ENCODE peak calls at places on chromosomes 16 and 17, in ten cellular contexts. One of them, this sample, is unnamed.
A peak's percentile ranks its signal among the peaks of the same experiment; 100 is the strongest.

GRCh38 chr16:15983898-15984297 is 34.5 kb downstream of the ABCC1 start:
- DNase-seq in heart right ventricle: no peak
- DNase-seq in left lung: no peak
- DNase-seq in lung: no peak
- DNase-seq in astrocyte of the spinal cord: peak; percentile 70
- DNase-seq in CD8-positive, alpha-beta T cell: no peak
- DNase-seq in A549: no peak
- DNase-seq in psoas muscle: no peak
- DNase-seq in BJ: no peak
- DNase-seq in Peyer's patch: no peak
- DNase-seq in this sample: peak; percentile 49

GRCh38 chr17:61411114-61411943 is 11.7 kb downstream of the TBX2 start:
- DNase-seq in heart right ventricle: peak; percentile 70
- DNase-seq in left lung: peak; percentile 86
- DNase-seq in lung: no peak
- DNase-seq in astrocyte of the spinal cord: peak; percentile 61
- DNase-seq in CD8-positive, alpha-beta T cell: peak; percentile 37
- DNase-seq in A549: no peak
- DNase-seq in psoas muscle: no peak
- DNase-seq in BJ: no peak
- DNase-seq in Peyer's patch: peak; percentile 62
- DNase-seq in this sample: peak; percentile 44

GRCh38 chr16:53950677-53951076 is 246.7 kb downstream of the FTO start:
- DNase-seq in heart right ventricle: no peak
- DNase-seq in left lung: no peak
- DNase-seq in lung: no peak
- DNase-seq in astrocyte of the spinal cord: no peak
- DNase-seq in CD8-positive, alpha-beta T cell: no peak
- DNase-seq in A549: no peak
- DNase-seq in psoas muscle: no peak
- DNase-seq in BJ: no peak
- DNase-seq in Peyer's patch: no peak
- DNase-seq in this sample: no peak

GRCh38 chr16:14485811-14486519 is 144.1 kb downstream of the PARN start:
- DNase-seq in heart right ventricle: no peak
- DNase-seq in left lung: no peak
- DNase-seq in lung: no peak
- DNase-seq in astrocyte of the spinal cord: no peak
- DNase-seq in CD8-positive, alpha-beta T cell: no peak
- DNase-seq in A549: no peak
- DNase-seq in psoas muscle: no peak
- DNase-seq in BJ: no peak
- DNase-seq in Peyer's patch: no peak
- DNase-seq in this sample: no peak

GRCh38 chr16:879986-880385 is 79.5 kb upstream of the GNG13 start:
- DNase-seq in heart right ventricle: no peak
- DNase-seq in left lung: peak; percentile 59
- DNase-seq in lung: no peak
- DNase-seq in astrocyte of the spinal cord: no peak
- DNase-seq in CD8-positive, alpha-beta T cell: no peak
- DNase-seq in A549: no peak
- DNase-seq in psoas muscle: no peak
- DNase-seq in BJ: no peak
- DNase-seq in Peyer's patch: no peak
- DNase-seq in this sample: no peak

GRCh38 chr17:58343131-58343530 is 8.9 kb downstream of the SUPT4H1 start:
- DNase-seq in heart right ventricle: no peak
- DNase-seq in left lung: no peak
- DNase-seq in lung: no peak
- DNase-seq in astrocyte of the spinal cord: no peak
- DNase-seq in CD8-positive, alpha-beta T cell: no peak
- DNase-seq in A549: no peak
- DNase-seq in psoas muscle: no peak
- DNase-seq in BJ: no peak
- DNase-seq in Peyer's patch: no peak
- DNase-seq in this sample: no peak

GRCh38 chr16:58678716-58679115 is 5.9 kb downstream of the SLC38A7 start:
- DNase-seq in heart right ventricle: peak; percentile 46
- DNase-seq in left lung: no peak
- DNase-seq in lung: no peak
- DNase-seq in astrocyte of the spinal cord: no peak
- DNase-seq in CD8-positive, alpha-beta T cell: no peak
- DNase-seq in A549: no peak
- DNase-seq in psoas muscle: peak; percentile 39
- DNase-seq in BJ: no peak
- DNase-seq in Peyer's patch: no peak
- DNase-seq in this sample: peak; percentile 54

GRCh38 chr16:83742076-83742475 is 65.7 kb upstream of the HSBP1 start:
- DNase-seq in heart right ventricle: no peak
- DNase-seq in left lung: peak; percentile 55
- DNase-seq in lung: no peak
- DNase-seq in astrocyte of the spinal cord: no peak
- DNase-seq in CD8-positive, alpha-beta T cell: no peak
- DNase-seq in A549: no peak
- DNase-seq in psoas muscle: no peak
- DNase-seq in BJ: no peak
- DNase-seq in Peyer's patch: no peak
- DNase-seq in this sample: no peak

GRCh38 chr16:85055503-85056210 is 28.1 kb downstream of the KIAA0513 start:
- DNase-seq in heart right ventricle: no peak
- DNase-seq in left lung: peak; percentile 70
- DNase-seq in lung: peak; percentile 59
- DNase-seq in astrocyte of the spinal cord: no peak
- DNase-seq in CD8-positive, alpha-beta T cell: peak; percentile 77
- DNase-seq in A549: no peak
- DNase-seq in psoas muscle: no peak
- DNase-seq in BJ: no peak
- DNase-seq in Peyer's patch: peak; percentile 95
- DNase-seq in this sample: peak; percentile 78

GRCh38 chr17:83119987-83120864 is 40.8 kb downstream of the METRNL start:
- DNase-seq in heart right ventricle: no peak
- DNase-seq in left lung: peak; percentile 89
- DNase-seq in lung: no peak
- DNase-seq in astrocyte of the spinal cord: no peak
- DNase-seq in CD8-positive, alpha-beta T cell: no peak
- DNase-seq in A549: no peak
- DNase-seq in psoas muscle: no peak
- DNase-seq in BJ: no peak
- DNase-seq in Peyer's patch: peak; percentile 88
- DNase-seq in this sample: no peak

DNA sequence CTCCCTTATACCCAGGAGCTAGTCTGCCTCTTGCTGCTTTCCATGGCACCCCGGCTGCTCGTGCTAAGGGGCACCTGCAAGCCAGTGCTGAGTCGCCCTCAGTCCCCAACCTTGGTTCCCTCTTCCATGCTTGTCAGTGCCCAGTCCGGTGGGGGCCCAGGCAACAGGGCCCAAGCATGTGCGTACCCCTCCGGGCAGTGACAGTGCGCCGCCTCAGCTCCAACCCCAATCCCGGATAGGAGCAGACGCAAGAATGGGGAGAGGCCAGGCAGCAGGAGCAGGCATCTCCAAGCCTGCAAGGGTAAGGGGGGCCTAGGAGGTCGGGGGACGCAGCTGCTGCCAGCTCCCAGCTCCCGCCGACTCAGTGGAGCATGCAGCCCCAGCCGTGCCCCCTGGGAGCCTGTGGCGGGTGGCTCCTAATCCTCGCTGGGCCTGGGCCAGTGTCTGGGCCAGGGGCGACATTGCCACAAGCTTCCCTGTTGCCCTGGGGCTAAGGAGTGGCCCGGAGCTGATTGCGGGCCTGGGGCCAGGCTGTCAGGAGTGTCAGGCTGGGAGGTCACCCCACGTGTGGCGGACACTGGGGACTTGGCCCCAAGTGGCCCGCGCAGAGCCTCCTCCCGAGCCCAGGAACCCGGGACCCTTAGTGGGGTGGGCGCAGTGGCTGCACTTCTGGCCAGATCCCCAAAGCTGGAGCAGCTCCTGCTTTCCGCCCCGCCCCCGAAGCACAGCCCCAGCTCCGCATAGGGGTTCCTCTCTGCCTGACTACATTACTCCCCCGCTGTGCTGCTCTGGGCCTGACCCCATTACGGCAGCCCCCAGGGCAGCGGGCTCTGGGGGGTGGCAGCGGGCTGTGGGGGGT is 9.8 kb downstream of the CPD start:
- DNase-seq in heart right ventricle: no peak
- DNase-seq in left lung: peak; percentile 72
- DNase-seq in lung: no peak
- DNase-seq in astrocyte of the spinal cord: no peak
- DNase-seq in CD8-positive, alpha-beta T cell: no peak
- DNase-seq in A549: no peak
- DNase-seq in psoas muscle: no peak
- DNase-seq in BJ: no peak
- DNase-seq in Peyer's patch: no peak
- DNase-seq in this sample: no peak
- H3K4me3 ChIP-seq in heart right ventricle: no peak overlapping the region
- H3K4me3 ChIP-seq in left lung: no peak overlapping the region
- H3K4me3 ChIP-seq in lung: no peak overlapping the region
- H3K4me3 ChIP-seq in astrocyte of the spinal cord: no peak overlapping the region
- H3K4me3 ChIP-seq in CD8-positive, alpha-beta T cell: no peak overlapping the region
- H3K4me3 ChIP-seq in A549: no peak overlapping the region
- H3K4me3 ChIP-seq in psoas muscle: no peak overlapping the region
- H3K4me3 ChIP-seq in BJ: no peak overlapping the region
- H3K4me3 ChIP-seq in Peyer's patch: no peak overlapping the region
- H3K4me3 ChIP-seq in this sample: no peak overlapping the region

DNA sequence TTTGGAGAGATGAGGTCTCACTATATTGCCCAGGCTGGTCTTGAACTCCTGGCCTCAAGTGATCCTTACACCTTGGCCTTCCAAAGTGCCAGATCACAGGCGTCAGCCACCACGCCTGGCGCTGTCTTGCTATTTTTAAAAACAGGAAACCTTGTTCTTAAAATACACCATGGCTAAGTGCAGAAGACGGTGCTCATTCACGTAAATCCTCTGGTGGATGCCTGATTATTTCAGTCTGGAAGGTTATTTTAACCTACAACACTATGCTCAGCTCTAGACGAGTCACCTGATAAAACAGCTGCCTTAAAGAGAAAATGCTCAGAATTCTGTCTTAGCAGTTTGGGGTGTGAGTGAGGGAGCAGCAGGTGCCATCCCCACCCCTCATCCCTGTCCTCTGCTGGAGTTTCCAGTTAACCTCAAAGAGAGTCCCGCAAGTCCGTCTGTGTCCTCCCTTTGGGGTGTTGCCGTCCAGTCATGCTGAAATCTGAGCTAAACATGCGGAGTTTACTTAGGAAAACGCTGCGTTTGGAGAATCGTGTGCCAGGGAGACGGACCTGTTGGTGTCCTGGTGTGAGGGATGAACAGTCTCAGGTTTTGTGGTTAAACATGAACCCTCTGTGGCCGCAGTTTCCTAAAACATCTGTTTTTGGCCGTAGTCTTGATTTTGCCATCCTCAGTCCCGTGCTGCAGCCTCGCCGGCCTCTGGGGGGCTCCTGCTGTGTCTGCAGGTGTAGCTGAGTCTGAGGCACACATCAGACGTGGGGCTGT is 17.1 kb downstream of the SPG7 start:
- DNase-seq in heart right ventricle: peak; percentile 55
- DNase-seq in left lung: no peak
- DNase-seq in lung: no peak
- DNase-seq in astrocyte of the spinal cord: no peak
- DNase-seq in CD8-positive, alpha-beta T cell: no peak
- DNase-seq in A549: no peak
- DNase-seq in psoas muscle: no peak
- DNase-seq in BJ: no peak
- DNase-seq in Peyer's patch: no peak
- DNase-seq in this sample: no peak
- TF ChIP-seq CTCF in heart right ventricle: no peak
- TF ChIP-seq CTCF in left lung: no peak
- TF ChIP-seq CTCF in lung: no peak
- TF ChIP-seq CTCF in astrocyte of the spinal cord: no peak
- TF ChIP-seq CTCF in CD8-positive, alpha-beta T cell: no peak
- TF ChIP-seq CTCF in A549: no peak
- TF ChIP-seq CTCF in psoas muscle: no peak
- TF ChIP-seq CTCF in BJ: no peak
- TF ChIP-seq CTCF in Peyer's patch: no peak
- TF ChIP-seq CTCF in this sample: no peak

DNA sequence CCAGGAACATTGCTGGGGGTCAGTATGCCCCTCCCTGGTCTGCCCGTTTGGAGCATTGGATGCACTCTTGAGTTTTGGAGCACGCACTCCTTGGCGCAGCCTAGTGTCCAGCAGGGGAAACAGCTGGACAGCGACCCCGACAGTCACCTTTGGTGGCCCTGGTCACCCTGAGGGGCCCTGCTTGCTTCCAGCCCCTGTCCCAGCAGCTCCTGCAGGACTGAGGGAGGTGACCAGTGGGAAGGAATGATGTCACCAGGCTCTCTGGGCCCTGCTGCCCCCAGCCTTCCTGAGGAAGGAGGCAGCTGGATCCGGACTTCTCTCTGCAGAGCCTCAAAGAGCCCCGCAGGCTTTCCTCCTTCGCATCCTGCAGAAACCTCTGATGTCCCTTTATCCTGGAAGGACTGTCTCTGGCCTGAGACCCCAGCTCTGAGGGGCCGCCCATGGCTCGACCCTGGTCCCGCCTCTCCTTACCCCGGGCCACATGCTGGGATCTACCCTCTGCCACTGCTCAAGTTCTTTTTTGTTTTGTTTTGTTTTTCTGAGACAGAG is 11.8 kb downstream of the ZSCAN10 start:
- DNase-seq in heart right ventricle: peak; percentile 66
- DNase-seq in left lung: no peak
- DNase-seq in lung: no peak
- DNase-seq in astrocyte of the spinal cord: no peak
- DNase-seq in CD8-positive, alpha-beta T cell: no peak
- DNase-seq in A549: no peak
- DNase-seq in psoas muscle: no peak
- DNase-seq in BJ: no peak
- DNase-seq in Peyer's patch: no peak
- DNase-seq in this sample: no peak
- H3K4me3 ChIP-seq in heart right ventricle: peak overlapping the region; percentile 53
- H3K4me3 ChIP-seq in left lung: peak overlapping the region; percentile 49
- H3K4me3 ChIP-seq in lung: peak overlapping the region; percentile 21
- H3K4me3 ChIP-seq in astrocyte of the spinal cord: no peak overlapping the region
- H3K4me3 ChIP-seq in CD8-positive, alpha-beta T cell: peak overlapping the region; percentile 7
- H3K4me3 ChIP-seq in A549: no peak overlapping the region
- H3K4me3 ChIP-seq in psoas muscle: peak overlapping the region; percentile 56
- H3K4me3 ChIP-seq in BJ: no peak overlapping the region
- H3K4me3 ChIP-seq in Peyer's patch: no peak overlapping the region
- H3K4me3 ChIP-seq in this sample: no peak overlapping the region

DNA sequence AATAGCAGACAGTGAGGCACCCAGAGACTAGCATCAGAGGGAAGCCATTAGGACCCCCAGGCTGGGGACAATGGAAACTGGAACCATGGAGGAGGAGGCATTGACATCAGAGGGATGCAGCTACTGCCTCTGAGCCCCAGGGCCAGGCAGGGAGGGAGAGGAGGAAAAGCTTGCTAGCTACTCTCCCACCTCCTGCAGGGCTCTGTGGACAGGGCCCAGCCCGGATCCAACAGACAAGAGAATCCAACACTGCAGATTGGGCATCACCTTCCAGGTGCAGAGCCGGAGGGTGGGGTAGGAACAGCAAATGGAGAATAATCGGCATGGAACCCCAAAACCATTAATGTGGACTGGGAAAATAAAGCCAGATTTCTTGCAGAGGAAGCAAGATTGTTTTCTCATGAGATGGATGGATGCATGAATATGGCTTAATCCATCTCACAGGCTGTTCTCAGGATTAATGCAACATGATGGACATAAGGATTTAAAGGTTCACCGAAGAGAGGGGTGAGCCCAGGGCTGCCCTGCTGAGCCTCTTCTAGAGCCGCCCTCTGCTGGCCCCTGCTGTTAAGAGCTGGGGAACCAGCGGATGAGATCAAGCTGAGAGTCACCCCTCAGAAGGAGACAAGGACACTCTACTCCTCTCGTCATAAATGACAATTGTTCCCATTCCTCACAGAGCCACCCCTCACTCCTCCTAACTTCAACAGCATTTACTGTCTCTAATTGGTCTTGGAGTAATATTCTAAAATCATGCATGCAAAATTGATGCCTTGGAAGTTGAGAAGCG is 48.8 kb downstream of the DNAH3 start:
- DNase-seq in heart right ventricle: peak; percentile 36
- DNase-seq in left lung: no peak
- DNase-seq in lung: no peak
- DNase-seq in astrocyte of the spinal cord: peak; percentile 10
- DNase-seq in CD8-positive, alpha-beta T cell: peak; percentile 17
- DNase-seq in A549: peak; percentile 50
- DNase-seq in psoas muscle: no peak
- DNase-seq in BJ: no peak
- DNase-seq in Peyer's patch: peak; percentile 53
- DNase-seq in this sample: peak; percentile 36
- TF ChIP-seq CTCF in heart right ventricle: peak; percentile 43
- TF ChIP-seq CTCF in left lung: no peak
- TF ChIP-seq CTCF in lung: no peak
- TF ChIP-seq CTCF in astrocyte of the spinal cord: peak; percentile 50
- TF ChIP-seq CTCF in CD8-positive, alpha-beta T cell: peak; percentile 17
- TF ChIP-seq CTCF in A549: peak; percentile 48
- TF ChIP-seq CTCF in psoas muscle: peak; percentile 13
- TF ChIP-seq CTCF in BJ: peak; percentile 51
- TF ChIP-seq CTCF in Peyer's patch: no peak
- TF ChIP-seq CTCF in this sample: peak; percentile 62

This sample was measured in fibroblast of the aortic adventitia.